ENCODE peak calls at places on chromosomes 6 and 20, in four cellular contexts. X is lung, V is bronchial epithelial cell, Z is breast epithelium. Q is an unnamed sample.

GRCh38 chr20:11582073-11582472 is 335.6 kb upstream of the BTBD3 start:
- DNase-seq in X (no peak), V (no peak), Z (no peak), Q (peak)

GRCh38 chr20:62233684-62234083 is 4.6 kb upstream of the OSBPL2 start:
- DNase-seq in X (no peak), V (no peak), Z (no peak), Q (no peak)

GRCh38 chr6:110665600-110665999 is 149.7 kb downstream of the CDK19 start:
- DNase-seq in X (no peak), V (no peak), Z (no peak), Q (no peak)

GRCh38 chr6:68229566-68229965 is 405.5 kb upstream of the ADGRB3 start:
- DNase-seq in X (no peak), V (no peak), Z (no peak), Q (no peak)

GRCh38 chr6:146194434-146194833 is 165.6 kb downstream of the GRM1 start:
- DNase-seq in X (no peak), V (no peak), Z (no peak), Q (no peak)

GRCh38 chr20:10555865-10556308 is 117.9 kb downstream of the JAG1 start:
- DNase-seq in X (no peak), V (peak), Z (no peak), Q (peak)

GRCh38 chr6:116087437-116088027 is 13.1 kb upstream of the NT5DC1 start:
- DNase-seq in X (no peak), V (peak), Z (no peak), Q (peak)

GRCh38 chr6:129331450-129332138 is 378.4 kb downstream of the ARHGAP18 start:
- DNase-seq in X (no peak), V (peak), Z (no peak), Q (no peak)

GRCh38 chr20:58416832-58417231 is 27.8 kb downstream of the VAPB start:
- DNase-seq in X (no peak), V (peak), Z (no peak), Q (no peak)

GRCh38 chr20:4065405-4065841 is 50.1 kb upstream of the RNF24 start:
- DNase-seq in X (no peak), V (peak), Z (no peak), Q (peak)

GRCh38 chr20:36355469-36356171 is 49.5 kb downstream of the DLGAP4 start:
- DNase-seq in X (no peak), V (no peak), Z (no peak), Q (peak)

GRCh38 chr6:27662770-27663169 is 189.9 kb upstream of the ZNF184 start:
- DNase-seq in X (no peak), V (no peak), Z (no peak), Q (no peak)

GRCh38 chr6:2961491-2961890 is 9.9 kb downstream of the SERPINB6 start:
- DNase-seq in X (no peak), V (no peak), Z (no peak), Q (no peak)

GRCh38 chr20:59688999-59689398 is 84.7 kb downstream of the PHACTR3 start:
- DNase-seq in X (no peak), V (no peak), Z (no peak), Q (no peak)

GRCh38 chr6:31752739-31753319 is 9.6 kb upstream of the SAPCD1 start:
- DNase-seq in X (no peak), V (peak), Z (no peak), Q (peak)

GRCh38 chr20:60792941-60793340 is 459.1 kb upstream of the CDH4 start:
- DNase-seq in X (no peak), V (no peak), Z (no peak), Q (no peak)

GRCh38 chr6:41167173-41167963 is 4.5 kb upstream of the TREM2 start:
- DNase-seq in X (peak), V (peak), Z (no peak), Q (peak)

GRCh38 chr20:39289831-39290230 is 327.7 kb downstream of the DHX35 start:
- DNase-seq in X (no peak), V (no peak), Z (no peak), Q (no peak)

GRCh38 chr6:134821397-134821796 is 128.5 kb downstream of the ALDH8A1 start:
- DNase-seq in X (no peak), V (no peak), Z (no peak), Q (no peak)

GRCh38 chr20:10469599-10469998 is 34.5 kb downstream of the SLX4IP start:
- DNase-seq in X (peak), V (peak), Z (peak), Q (peak)

GRCh38 chr6:44733146-44733545 is 345.6 kb downstream of the CDC5L start:
- DNase-seq in X (no peak), V (no peak), Z (no peak), Q (no peak)

GRCh38 chr6:40874495-40874894 is 164.5 kb downstream of the UNC5CL start:
- DNase-seq in X (no peak), V (no peak), Z (peak), Q (peak)

GRCh38 chr6:35624341-35625070 is 64.2 kb downstream of the FKBP5 start:
- DNase-seq in X (no peak), V (no peak), Z (no peak), Q (no peak)
- TF ChIP-seq CTCF in X (no peak), V (no peak), Z (no peak), Q (no peak)

GRCh38 chr20:53828673-53829085 is 235.0 kb upstream of the ZNF217 start:
- DNase-seq in X (no peak), V (peak), Z (peak), Q (peak)
- TF ChIP-seq CTCF in X (no peak), V (no peak), Z (no peak), Q (no peak)

DNA sequence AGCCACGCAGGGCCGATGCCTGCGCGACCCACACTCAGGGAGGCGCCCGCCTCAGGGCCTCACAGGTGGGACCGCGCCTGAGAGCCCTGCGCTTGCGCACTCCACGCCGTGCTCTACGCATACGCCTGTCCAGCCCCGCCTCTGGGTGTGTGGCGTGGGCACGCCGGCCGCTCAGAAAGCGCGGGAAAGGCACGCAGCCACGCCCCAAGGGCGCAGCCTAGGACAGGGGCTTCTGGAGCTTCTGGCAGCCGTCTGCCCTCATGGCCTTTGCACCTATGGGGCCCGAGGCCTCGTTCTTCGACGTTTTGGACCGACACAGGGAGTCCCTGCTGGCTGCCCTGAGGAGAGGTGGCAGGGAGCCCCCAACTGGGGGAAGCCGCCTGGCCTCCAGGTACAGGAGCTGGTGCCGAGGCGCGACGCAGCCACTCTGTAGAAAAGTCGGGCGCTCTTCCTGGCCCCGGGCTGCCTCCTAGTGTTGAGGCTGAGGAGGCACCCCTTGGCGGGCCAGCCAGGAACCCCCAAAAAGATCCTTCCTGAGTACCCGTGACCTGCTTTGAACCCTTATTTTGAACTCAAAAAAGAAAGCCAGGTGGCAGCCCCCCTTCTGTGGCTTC is at the start of gene SPO11:
- DNase-seq in X (no peak), V (no peak), Z (no peak), Q (no peak)
- TF ChIP-seq CTCF in X (no peak), V (peak), Z (no peak), Q (peak)

GRCh38 chr6:126781582-126781981 is 336.9 kb upstream of the RSPO3 start:
- DNase-seq in X (no peak), V (no peak), Z (no peak), Q (no peak)
- TF ChIP-seq CTCF in X (no peak), V (no peak), Z (no peak), Q (no peak)

DNA sequence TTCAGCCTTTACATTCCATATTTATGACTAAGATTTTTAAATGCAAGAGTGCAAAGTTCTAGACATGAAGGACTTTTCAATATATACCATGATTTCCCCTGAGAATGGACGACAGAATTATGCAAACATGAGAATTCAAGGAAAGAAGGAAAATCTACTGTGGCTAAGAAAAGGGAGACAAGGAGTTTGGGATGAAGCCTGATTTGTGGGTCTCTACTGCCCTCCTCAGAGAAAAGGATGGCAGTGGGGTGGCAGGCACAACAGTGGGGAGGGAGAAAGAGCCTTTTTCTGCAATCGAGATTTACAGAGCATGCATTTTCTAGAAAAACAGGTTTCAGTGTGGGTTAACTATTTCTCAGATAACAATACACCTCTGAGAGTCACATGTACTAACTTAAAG is 466.9 kb upstream of the NRSN1 start:
- DNase-seq in X (no peak), V (peak), Z (no peak), Q (peak)
- TF ChIP-seq CTCF in X (no peak), V (peak), Z (peak), Q (peak)

GRCh38 chr20:44701889-44702288 is 13.3 kb upstream of the CCN5 start:
- DNase-seq in X (no peak), V (no peak), Z (no peak), Q (no peak)

GRCh38 chr20:44700306-44700705 is 14.9 kb upstream of the CCN5 start:
- DNase-seq in X (no peak), V (no peak), Z (no peak), Q (no peak)

GRCh38 chr20:44703183-44703925 is 11.8 kb upstream of the CCN5 start:
- DNase-seq in X (no peak), V (no peak), Z (no peak), Q (no peak)

GRCh38 chr20:44702776-44703175 is 12.4 kb upstream of the CCN5 start:
- DNase-seq in X (peak), V (no peak), Z (peak), Q (peak)

GRCh38 chr20:44701116-44701865 is 13.9 kb upstream of the CCN5 start:
- DNase-seq in X (no peak), V (no peak), Z (no peak), Q (peak)
- TF ChIP-seq CTCF in X (no peak), V (no peak), Z (no peak), Q (no peak)

GRCh38 chr6:95856876-95857364 is 158.9 kb upstream of the FUT9 start:
- DNase-seq in X (no peak), V (no peak), Z (no peak), Q (no peak)
- TF ChIP-seq CTCF in X (no peak), V (no peak), Z (no peak), Q (no peak)

GRCh38 chr20:45308078-45308778 is at the start of gene MATN4:
- DNase-seq in X (peak), V (peak), Z (no peak), Q (no peak)
- TF ChIP-seq CTCF in X (no peak), V (peak), Z (peak), Q (no peak)

GRCh38 chr6:7726416-7727149 is 684 bp downstream of the BMP6 start:
- DNase-seq in X (no peak), V (no peak), Z (no peak), Q (no peak)
- TF ChIP-seq CTCF in X (no peak), V (no peak), Z (no peak), Q (no peak)

Q was measured in MCF 10A.